ENCODE peak calls at places on chromosome 3, in ten cellular contexts. Z is pancreas, F is uterus, V is ovary, H is stomach, T is colonic mucosa, O is mammary epithelial cell, I is heart right ventricle, Q is sigmoid colon, E is WERI-Rb-1. C is an unnamed sample.
A peak's percentile ranks its signal among the peaks of the same experiment; 100 is the strongest.

GRCh38 chr3:23198801-23199200 is 4.3 kb upstream of the UBE2E2 start:
- DNase-seq in O (no peak), I (no peak), F (no peak), H (no peak), T (no peak), E (no peak), Z (no peak), Q (no peak), V (no peak), C (no peak)

GRCh38 chr3:48240000-48240710 is 749 bp upstream of the ZNF589 start:
- DNase-seq in O (no peak), I (no peak), T (no peak), F (no peak), Z (no peak), Q (peak; percentile 52), V (no peak), E (no peak), H (no peak), C (no peak)

GRCh38 chr3:133414021-133414392 is 14.2 kb downstream of the BFSP2 start:
- DNase-seq in H (no peak), I (no peak), F (no peak), Z (no peak), O (no peak), T (no peak), E (no peak), Q (no peak), V (no peak), C (no peak)

GRCh38 chr3:36733162-36733696 is 31.1 kb downstream of the DCLK3 start:
- DNase-seq in E (peak; percentile 26), I (no peak), V (no peak), Q (no peak), H (no peak), O (no peak), F (no peak), T (no peak), Z (no peak), C (no peak)

GRCh38 chr3:66441124-66441523 is 59.7 kb downstream of the LRIG1 start:
- DNase-seq in Z (no peak), V (no peak), E (no peak), O (peak; percentile 67), H (no peak), Q (peak; percentile 46), I (no peak), T (no peak), F (no peak), C (peak; percentile 75)

GRCh38 chr3:133643611-133644010 is 18.1 kb downstream of the TOPBP1 start:
- DNase-seq in H (no peak), T (no peak), F (no peak), O (no peak), Q (no peak), I (no peak), E (no peak), Z (no peak), V (no peak), C (no peak)

GRCh38 chr3:171770689-171771620 is 39.3 kb downstream of the PLD1 start:
- DNase-seq in E (peak; percentile 20), V (peak; percentile 54), T (peak; percentile 67), Z (no peak), I (no peak), H (peak; percentile 63), F (peak; percentile 48), O (peak; percentile 95), Q (no peak), C (peak; percentile 69)

GRCh38 chr3:69290006-69290405 is 95.9 kb downstream of the FRMD4B start:
- DNase-seq in F (no peak), V (no peak), E (no peak), H (no peak), O (peak; percentile 39), T (no peak), I (peak; percentile 32), Z (no peak), Q (no peak), C (no peak)

GRCh38 chr3:120144267-120144666 is 50.0 kb upstream of the GSK3B start:
- DNase-seq in T (no peak), O (peak; percentile 44), Q (no peak), I (no peak), H (peak; percentile 34), E (no peak), V (no peak), Z (no peak), F (no peak), C (peak; percentile 71)

GRCh38 chr3:46349484-46350261 is 4.2 kb upstream of the CCR2 start:
- DNase-seq in I (no peak), V (no peak), Z (no peak), O (no peak), H (no peak), F (no peak), E (no peak), T (no peak), Q (no peak), C (no peak)

GRCh38 chr3:106198828-106199194 is 330.0 kb upstream of the CBLB start:
- DNase-seq in F (no peak), Q (no peak), T (no peak), H (no peak), V (no peak), E (no peak), Z (no peak), I (no peak), O (no peak), C (no peak)

DNA sequence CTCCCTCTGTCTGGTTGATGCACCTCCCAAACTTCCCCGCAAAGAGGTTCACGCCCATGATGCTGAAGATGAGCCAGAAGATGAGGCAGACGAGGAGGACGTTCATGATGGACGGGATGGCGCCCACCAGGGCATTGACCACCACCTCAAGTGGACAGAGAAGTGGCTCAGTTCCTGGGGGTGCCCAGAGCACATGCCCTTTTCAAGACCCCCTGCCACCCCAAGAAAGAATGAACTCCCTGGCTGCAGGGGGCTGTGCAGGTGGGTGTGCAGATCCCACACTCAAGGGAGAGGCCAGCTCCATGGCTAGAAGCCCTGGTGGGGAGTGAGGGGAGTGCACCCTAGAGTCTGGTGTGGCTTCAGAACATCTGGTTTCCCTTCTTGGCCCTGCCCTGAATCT is 64.1 kb downstream of the EXOG start:
- DNase-seq in H (peak; percentile 1), Q (peak; percentile 40), V (no peak), O (no peak), T (no peak), Z (no peak), F (no peak), I (no peak), E (peak; percentile 1), C (no peak)
- TF ChIP-seq CTCF in H (no peak), Q (no peak), V (no peak), O (no peak), T (no peak), Z (no peak), F (no peak), I (peak; percentile 27), E (no peak), C (no peak)

DNA sequence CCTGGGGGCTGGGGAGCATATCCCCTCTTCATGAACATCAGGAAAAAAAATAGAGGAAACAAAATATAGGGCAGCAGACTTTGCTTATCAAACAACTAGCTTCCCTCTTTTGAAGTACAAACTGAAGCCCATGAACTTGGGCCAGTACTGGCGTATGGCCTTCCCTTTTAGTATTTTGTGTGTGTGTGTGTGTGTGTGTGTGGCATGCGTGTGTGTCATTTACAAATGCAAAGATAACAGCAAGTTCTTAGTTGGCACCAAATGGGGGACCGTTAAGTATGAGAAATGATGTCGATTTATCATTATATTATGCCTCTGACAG is 297.3 kb downstream of the SATB1 start:
- DNase-seq in O (no peak), H (no peak), F (no peak), T (no peak), E (no peak), V (no peak), I (no peak), Z (no peak), Q (no peak), C (no peak)
- H3K4me3 ChIP-seq in O (no peak overlapping the region), H (no peak overlapping the region), F (no peak overlapping the region), T (no peak overlapping the region), E (no peak overlapping the region), V (no peak overlapping the region), I (no peak overlapping the region), Z (no peak overlapping the region), Q (no peak overlapping the region), C (no peak overlapping the region)

GRCh38 chr3:183764854-183765731 is 60.3 kb downstream of the MAP6D1 start:
- DNase-seq in O (peak; percentile 45), I (no peak), V (no peak), E (no peak), Z (no peak), T (no peak), F (no peak), Q (no peak), H (no peak), C (peak; percentile 41)

GRCh38 chr3:183766745-183767606 is 58.4 kb downstream of the MAP6D1 start:
- DNase-seq in H (peak; percentile 83), Q (peak; percentile 78), Z (no peak), V (peak; percentile 63), O (peak; percentile 68), I (peak; percentile 42), E (peak; percentile 73), F (peak; percentile 57), T (peak; percentile 82), C (no peak)

GRCh38 chr3:183766107-183766506 is 59.3 kb downstream of the MAP6D1 start:
- DNase-seq in T (no peak), Q (no peak), V (no peak), I (no peak), F (no peak), E (no peak), Z (no peak), O (no peak), H (no peak), C (no peak)

GRCh38 chr3:183768114-183768513 is 57.3 kb downstream of the MAP6D1 start:
- DNase-seq in V (no peak), O (no peak), Z (no peak), T (no peak), I (no peak), H (no peak), F (no peak), Q (no peak), E (no peak), C (no peak)

DNA sequence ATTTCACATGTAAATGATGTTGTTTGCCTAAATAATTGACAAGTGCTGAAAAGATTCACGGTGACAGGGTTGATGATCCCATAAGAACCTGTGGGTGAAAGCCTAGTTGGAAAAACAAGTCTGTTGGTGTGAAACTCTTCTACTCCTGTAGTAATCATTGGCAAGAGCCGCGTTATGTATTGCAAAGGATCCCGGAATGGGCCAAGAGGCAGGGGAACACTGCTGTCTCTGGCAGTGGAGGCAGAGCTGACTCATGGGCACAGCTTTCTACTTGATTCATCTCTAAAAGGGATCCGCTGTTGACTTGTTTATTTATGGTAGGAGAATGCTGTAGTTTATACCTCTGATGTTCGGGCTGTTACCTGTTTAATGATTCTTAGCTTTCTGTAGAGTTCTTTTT is 63.1 kb downstream of the MAP6D1 start:
- DNase-seq in F (no peak), V (no peak), T (no peak), Q (no peak), O (no peak), H (no peak), I (no peak), E (no peak), Z (no peak), C (no peak)
- H3K36me3 ChIP-seq in F (no peaks in the 10 kb centered on the region), V (no peaks in the 10 kb centered on the region), T (no peaks in the 10 kb centered on the region), Q (peaks cover 24% of the 10 kb centered on the region), O (peaks cover 36% of the 10 kb centered on the region), H (peaks cover 68% of the 10 kb centered on the region), I (no peaks in the 10 kb centered on the region), E (peaks cover 65% of the 10 kb centered on the region), Z (peaks cover 3% of the 10 kb centered on the region), C (peaks cover 1% of the 10 kb centered on the region)

DNA sequence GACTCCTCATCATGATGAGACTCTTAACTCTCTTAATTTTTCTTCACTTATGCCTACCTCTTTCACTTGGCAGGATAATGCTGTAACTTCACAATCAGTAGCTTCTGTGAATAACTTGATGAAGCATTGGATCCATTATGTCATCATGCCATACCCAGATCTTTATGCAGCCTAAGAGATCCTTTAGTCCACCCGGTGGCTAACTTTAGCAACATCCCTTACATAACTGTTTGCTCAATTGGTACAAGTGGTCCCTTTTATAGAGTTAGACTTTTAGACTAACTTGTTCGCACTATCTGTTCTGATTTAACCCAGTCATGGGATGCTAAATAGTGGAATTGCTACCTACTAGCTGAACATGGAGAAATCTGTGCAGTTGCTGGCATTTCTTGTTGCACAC is 184.5 kb downstream of the USP13 start:
- DNase-seq in O (peak; percentile 6), I (no peak), E (no peak), V (no peak), Z (no peak), T (no peak), H (no peak), F (no peak), Q (no peak), C (no peak)
- TF ChIP-seq CTCF in O (no peak), I (no peak), E (no peak), V (no peak), Z (no peak), T (no peak), H (no peak), F (no peak), Q (no peak), C (no peak)

C was measured in kidney epithelial cell.